ENCODE peak calls at places on chromosome 12, in eight cellular contexts. N, P, R, H, T, B, F and G are unnamed samples.

GRCh38 chr12:6765634-6766581 is at the start of gene PTMS:
- DNase-seq in R (peak), T (peak), B (peak), H (peak), P (peak), N (peak), F (peak), G (peak)

GRCh38 chr12:13701502-13701901 is 279.9 kb downstream of the GRIN2B start:
- DNase-seq in P (no peak), F (no peak), R (no peak), N (no peak), B (no peak), H (no peak), T (no peak), G (no peak)

GRCh38 chr12:93318720-93319522 is 58.8 kb upstream of the NUDT4 start:
- DNase-seq in H (no peak), R (no peak), T (no peak), B (no peak), F (peak), N (no peak), P (no peak), G (no peak)

GRCh38 chr12:78290606-78291345 is 460.1 kb downstream of the NAV3 start:
- DNase-seq in R (no peak), N (peak), H (no peak), T (no peak), B (peak), F (peak), P (peak), G (peak)

GRCh38 chr12:41250748-41251147 is 62.6 kb downstream of the PDZRN4 start:
- DNase-seq in B (no peak), P (peak), R (no peak), T (no peak), N (no peak), F (peak), H (no peak), G (peak)

GRCh38 chr12:2633825-2634200 is 161.0 kb upstream of the FKBP4 start:
- DNase-seq in R (no peak), N (no peak), F (no peak), T (no peak), H (no peak), B (no peak), P (no peak), G (no peak)

GRCh38 chr12:62123721-62124203 is 136.4 kb upstream of the USP15 start:
- DNase-seq in P (peak), R (peak), N (peak), H (peak), B (peak), F (peak), T (peak), G (peak)

GRCh38 chr12:28424965-28425364 is 234.7 kb downstream of the CCDC91 start:
- DNase-seq in F (peak), H (no peak), B (no peak), N (no peak), T (no peak), P (peak), R (no peak), G (peak)

GRCh38 chr12:93387780-93388179 is 10.1 kb downstream of the NUDT4 start:
- DNase-seq in F (peak), B (peak), H (no peak), T (peak), N (no peak), R (peak), P (no peak), G (peak)

GRCh38 chr12:119715268-119715620 is 47.3 kb downstream of the PRKAB1 start:
- DNase-seq in F (peak), B (peak), H (no peak), R (no peak), N (no peak), P (no peak), T (no peak), G (peak)